ENCODE peak calls at places on chromosomes 6 and 20, in ten cellular contexts. E, J, B, N, L, O, I, U, P and C are unnamed samples.

GRCh38 chr20:16444056-16444777 is 129.0 kb downstream of the KIF16B start:
- DNase-seq in O (no peak), N (no peak), I (no peak), P (no peak), L (no peak), E (no peak), J (no peak), U (no peak), B (no peak), C (no peak)

GRCh38 chr6:53432318-53433161 is 83.8 kb upstream of the ELOVL5 start:
- DNase-seq in O (no peak), E (peak), U (peak), N (no peak), P (peak), J (no peak), L (no peak), B (peak), I (no peak), C (no peak)

GRCh38 chr6:136983692-136984091 is 61.1 kb downstream of the IL20RA start:
- DNase-seq in B (no peak), N (no peak), P (no peak), L (no peak), J (no peak), U (no peak), I (no peak), E (no peak), O (no peak), C (no peak)

GRCh38 chr20:8021541-8022269 is 2.1 kb upstream of the TMX4 start:
- DNase-seq in I (no peak), B (no peak), J (no peak), O (no peak), L (no peak), U (no peak), N (no peak), E (no peak), P (no peak), C (no peak)

GRCh38 chr20:5148581-5148980 is 21.8 kb downstream of the CDS2 start:
- DNase-seq in L (no peak), I (no peak), P (no peak), N (no peak), J (no peak), U (no peak), E (no peak), O (peak), B (no peak), C (no peak)

GRCh38 chr20:3162080-3162611 is 2.5 kb upstream of the FASTKD5 start:
- DNase-seq in U (no peak), I (no peak), B (no peak), J (no peak), P (no peak), N (no peak), O (peak), L (no peak), E (no peak), C (no peak)

GRCh38 chr6:127457444-127458064 is 1.6 kb downstream of the KIAA0408 start:
- DNase-seq in L (no peak), O (no peak), E (peak), I (no peak), B (peak), P (peak), J (no peak), N (no peak), U (no peak), C (no peak)

GRCh38 chr6:43290353-43290904 is 7.6 kb upstream of the SLC22A7 start:
- DNase-seq in N (no peak), O (no peak), L (no peak), B (no peak), P (no peak), U (no peak), J (no peak), E (no peak), I (no peak), C (no peak)

GRCh38 chr20:34363062-34364012 is at the start of gene ITCH:
- DNase-seq in J (peak), N (peak), E (peak), I (peak), O (peak), L (peak), B (peak), U (peak), P (peak), C (peak)

GRCh38 chr6:108966855-108967755 is 118.9 kb downstream of the ARMC2 start:
- DNase-seq in P (peak), E (peak), O (no peak), N (peak), L (no peak), U (peak), I (no peak), B (peak), J (peak), C (peak)

GRCh38 chr6:5466459-5466858 is 205.1 kb downstream of the FARS2 start:
- DNase-seq in J (no peak), O (no peak), U (no peak), P (peak), I (no peak), E (peak), B (no peak), L (no peak), N (no peak), C (no peak)

GRCh38 chr6:52598123-52598823 is 21.4 kb upstream of the TRAM2 start:
- DNase-seq in O (no peak), N (peak), J (peak), L (no peak), B (peak), U (peak), E (peak), I (no peak), P (peak), C (peak)

GRCh38 chr20:9966966-9967365 is 67.8 kb upstream of the ANKEF1 start:
- DNase-seq in I (no peak), P (peak), N (peak), E (peak), L (no peak), J (no peak), U (peak), B (peak), O (no peak), C (no peak)

GRCh38 chr20:62133864-62134263 is 9.3 kb downstream of the PSMA7 start:
- DNase-seq in J (no peak), I (no peak), L (no peak), P (no peak), B (peak), U (no peak), N (no peak), O (no peak), E (no peak), C (no peak)

GRCh38 chr6:90098025-90098474 is 198.6 kb downstream of the BACH2 start:
- DNase-seq in P (peak), O (peak), E (peak), N (no peak), J (no peak), U (no peak), B (peak), I (no peak), L (peak), C (no peak)

GRCh38 chr20:43583982-43584432 is 6.7 kb upstream of the IFT52 start:
- DNase-seq in U (peak), L (no peak), B (peak), O (peak), N (no peak), E (peak), P (peak), I (no peak), J (peak), C (no peak)

GRCh38 chr20:1569417-1569861 is 11.9 kb upstream of the SIRPD start:
- DNase-seq in J (no peak), E (peak), O (no peak), N (no peak), B (peak), P (peak), L (no peak), I (no peak), U (peak), C (no peak)

GRCh38 chr6:52503344-52503747 is 73.5 kb downstream of the TRAM2 start:
- DNase-seq in J (peak), I (no peak), N (peak), U (no peak), B (no peak), E (peak), L (no peak), P (peak), O (no peak), C (no peak)

GRCh38 chr20:64149809-64150560 is 14.3 kb upstream of the MYT1 start:
- DNase-seq in O (peak), U (no peak), N (no peak), I (no peak), L (no peak), P (no peak), E (no peak), B (no peak), J (no peak), C (no peak)

GRCh38 chr20:33568378-33569289 is 78.7 kb downstream of the CBFA2T2 start:
- DNase-seq in O (peak), I (peak), J (peak), B (no peak), P (no peak), N (peak), U (peak), L (no peak), E (peak), C (peak)

GRCh38 chr20:45104786-45105185 is 3.9 kb upstream of the KCNS1 start:
- DNase-seq in P (peak), I (no peak), N (no peak), O (no peak), U (no peak), L (no peak), E (peak), B (peak), J (no peak), C (no peak)

GRCh38 chr6:120872262-120872578 is 462.1 kb downstream of the TBC1D32 start:
- DNase-seq in L (no peak), B (no peak), U (no peak), P (no peak), I (no peak), J (no peak), E (no peak), O (no peak), N (no peak), C (no peak)
- H3K4me3 ChIP-seq in L (no peak), B (no peak), U (no peak), P (no peak), I (no peak), J (no peak), E (no peak), O (no peak), N (no peak), C (no peak)

DNA sequence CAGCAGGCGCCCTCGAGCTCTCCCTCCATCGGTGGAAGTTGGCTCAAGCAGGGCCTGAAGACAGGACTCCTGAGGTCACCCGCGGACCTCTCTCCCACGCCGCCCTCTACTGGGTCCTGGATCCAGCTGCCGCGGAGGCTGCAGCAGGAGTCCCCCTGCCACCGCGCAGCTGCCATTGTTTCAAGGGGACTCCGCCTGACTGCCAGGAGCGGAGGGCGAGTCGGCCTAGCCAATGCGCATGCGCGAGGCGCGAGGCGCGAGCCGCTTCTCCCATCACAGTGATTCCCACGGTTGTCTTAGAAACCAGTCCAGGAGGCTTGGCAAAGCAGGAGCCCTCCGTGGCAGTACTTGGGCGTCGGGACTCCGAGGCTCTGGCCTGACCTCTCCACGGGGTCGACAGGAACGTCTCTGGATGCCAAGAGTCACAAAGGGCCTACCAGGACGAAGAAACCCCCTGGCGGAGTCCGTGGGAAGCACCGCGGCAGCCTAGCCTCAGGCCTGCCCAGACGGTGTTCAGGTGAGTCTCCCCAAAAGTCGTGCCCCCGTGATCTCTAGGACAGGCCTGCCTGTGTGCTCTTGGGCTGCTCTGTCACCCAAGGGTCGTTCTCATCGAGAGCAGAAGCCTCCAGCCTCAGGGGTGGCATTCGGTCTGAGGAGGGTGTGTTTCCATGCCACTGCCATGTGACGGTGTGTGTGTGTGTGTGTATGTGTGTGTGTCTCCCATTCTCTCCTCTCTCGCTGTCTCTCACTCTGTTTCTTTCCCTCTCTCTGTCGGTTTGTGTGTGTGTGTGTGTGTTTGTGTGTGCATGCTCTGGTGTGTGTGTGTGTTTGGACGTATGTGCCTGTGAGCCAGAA is 290.6 kb upstream of the ZNF337 start:
- DNase-seq in B (peak), I (no peak), U (no peak), J (peak), L (peak), N (peak), O (peak), P (peak), E (peak), C (peak)
- H3K4me3 ChIP-seq in B (no peak), I (peak), U (no peak), J (no peak), L (peak), N (no peak), O (no peak), P (peak), E (no peak), C (peak)

GRCh38 chr6:13528232-13528631 is 40.8 kb upstream of the GFOD1 start:
- DNase-seq in P (no peak), I (no peak), O (no peak), E (peak), L (no peak), N (no peak), B (no peak), U (no peak), J (no peak), C (no peak)

GRCh38 chr6:13526718-13527668 is 39.6 kb upstream of the GFOD1 start:
- DNase-seq in I (no peak), B (peak), E (peak), O (peak), N (no peak), J (no peak), P (peak), U (no peak), L (peak), C (no peak)

GRCh38 chr6:13524801-13525508 is 37.6 kb upstream of the GFOD1 start:
- DNase-seq in E (no peak), B (no peak), N (no peak), U (no peak), I (no peak), L (no peak), P (no peak), O (peak), J (no peak), C (no peak)

GRCh38 chr6:13527669-13528051 is 40.3 kb upstream of the GFOD1 start:
- DNase-seq in N (no peak), J (no peak), B (no peak), U (no peak), P (no peak), E (no peak), L (no peak), O (peak), I (no peak), C (no peak)

DNA sequence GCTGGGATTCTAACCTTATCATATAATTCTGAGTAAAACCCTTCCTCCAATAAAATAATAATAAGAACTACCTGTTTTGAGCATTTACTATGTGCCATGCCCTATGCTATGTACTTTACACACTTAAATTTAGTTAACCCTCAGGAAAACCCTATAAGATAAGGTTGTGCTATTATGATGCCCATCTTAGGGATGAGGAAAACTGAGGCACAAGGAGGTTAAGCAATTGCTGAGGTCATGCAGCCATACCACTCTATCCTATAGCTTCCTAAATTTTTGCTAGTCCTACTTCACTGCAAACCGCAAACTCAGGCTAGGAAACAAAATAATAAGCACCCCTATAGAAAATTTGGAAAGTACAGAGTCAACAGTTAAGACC is 38.9 kb upstream of the GFOD1 start:
- DNase-seq in B (no peak), P (no peak), J (no peak), L (no peak), O (no peak), I (no peak), E (no peak), U (no peak), N (no peak), C (no peak)
- H3K4me3 ChIP-seq in B (no peak), P (no peak), J (no peak), L (no peak), O (no peak), I (no peak), E (no peak), U (no peak), N (no peak), C (no peak)

GRCh38 chr6:63806573-63806913 is 170.9 kb downstream of the PHF3 start:
- DNase-seq in J (no peak), U (no peak), B (no peak), P (no peak), I (no peak), L (no peak), O (no peak), E (no peak), N (no peak), C (no peak)
- H3K4me3 ChIP-seq in J (no peak), U (peak), B (peak), P (no peak), I (no peak), L (no peak), O (no peak), E (peak), N (no peak), C (no peak)

DNA sequence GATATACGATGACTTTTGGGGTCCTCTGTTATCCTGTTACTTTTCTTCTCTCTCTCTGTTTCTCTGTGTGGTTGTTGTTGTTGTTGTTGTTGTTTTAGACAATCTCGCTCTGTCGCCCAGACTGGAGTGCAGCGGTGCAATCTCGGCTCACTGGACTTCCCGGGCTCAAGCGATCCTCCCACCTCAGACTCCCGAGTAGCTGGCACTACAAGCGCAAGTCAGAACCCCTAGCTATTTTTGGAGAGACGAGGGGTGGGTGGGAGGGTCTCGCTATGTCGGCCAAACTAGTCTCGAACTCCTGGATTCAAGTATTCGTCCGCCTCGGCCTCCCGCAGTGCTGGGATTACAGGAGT is 19.1 kb upstream of the ABT1 start:
- DNase-seq in E (no peak), J (no peak), O (no peak), I (no peak), B (no peak), U (no peak), N (no peak), P (no peak), L (no peak), C (no peak)
- H3K4me3 ChIP-seq in E (peak), J (peak), O (no peak), I (peak), B (peak), U (peak), N (peak), P (peak), L (peak), C (no peak)

GRCh38 chr20:31674895-31675827 is 37.4 kb downstream of the COX4I2 start:
- DNase-seq in O (peak), N (no peak), B (peak), E (peak), P (peak), J (no peak), I (no peak), L (peak), U (no peak), C (no peak)
- H3K4me3 ChIP-seq in O (no peak), N (no peak), B (peak), E (no peak), P (no peak), J (no peak), I (no peak), L (peak), U (no peak), C (no peak)

GRCh38 chr6:106614592-106615301 is 14.6 kb downstream of the RTN4IP1 start:
- DNase-seq in E (no peak), P (no peak), I (peak), J (no peak), L (no peak), U (no peak), O (no peak), N (no peak), B (no peak), C (no peak)
- H3K4me3 ChIP-seq in E (no peak), P (no peak), I (no peak), J (no peak), L (no peak), U (no peak), O (no peak), N (no peak), B (no peak), C (no peak)

GRCh38 chr6:133890941-133891813 is 2.3 kb downstream of the TCF21 start:
- DNase-seq in E (peak), O (no peak), N (peak), U (no peak), J (peak), B (no peak), P (peak), I (no peak), L (no peak), C (peak)
- H3K4me3 ChIP-seq in E (peak), O (no peak), N (peak), U (no peak), J (peak), B (no peak), P (no peak), I (peak), L (peak), C (no peak)

DNA sequence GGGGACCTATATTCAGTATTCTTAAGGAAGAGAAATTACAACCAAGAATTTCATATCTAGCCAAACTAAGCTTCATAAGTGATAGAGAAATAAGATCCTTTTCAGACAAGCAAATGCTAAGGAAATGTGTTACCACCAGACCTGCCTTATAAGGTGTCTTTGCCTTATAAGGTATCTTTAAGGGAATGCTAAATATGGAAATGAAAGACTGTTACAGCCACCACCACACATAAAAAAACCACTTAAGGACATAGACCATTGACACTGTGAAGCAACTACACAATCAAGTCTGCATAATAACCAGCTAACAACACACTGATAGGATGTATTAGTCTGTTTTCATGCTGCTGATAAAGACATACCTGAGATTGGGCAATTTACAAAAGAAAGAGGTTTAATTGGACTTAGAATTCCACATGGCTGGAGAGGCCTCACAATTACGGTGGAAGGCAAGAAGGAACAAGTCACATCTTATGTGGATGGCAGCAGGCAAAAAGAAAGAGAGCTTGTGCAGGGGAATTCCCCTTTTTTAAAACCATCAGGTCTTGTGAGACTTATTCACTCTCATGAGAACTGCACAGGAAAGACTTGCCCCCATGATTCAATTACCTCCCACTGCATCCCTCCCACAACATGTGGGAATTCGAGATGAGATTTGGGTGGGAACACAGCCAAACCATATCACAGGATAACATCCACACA is 119.2 kb upstream of the LAMA2 start:
- DNase-seq in J (no peak), U (no peak), L (no peak), E (no peak), O (no peak), B (no peak), N (no peak), P (peak), I (no peak), C (no peak)
- H3K4me3 ChIP-seq in J (no peak), U (no peak), L (no peak), E (no peak), O (no peak), B (no peak), N (no peak), P (no peak), I (no peak), C (no peak)